ENCODE peak calls at places on chromosomes 12 and 14, in nine cellular contexts. F is pancreas; M is heart left ventricle; B is neuronal stem cell; C is CD8-positive, alpha-beta memory T cell; Q is right lobe of liver; E is CD8-positive, alpha-beta T cell; P is fibroblast of lung; U is BE2C. Z is an unnamed sample.

GRCh38 chr14:64656986-64657385 is 47.2 kb upstream of the PLEKHG3 start:
- DNase-seq in F (no peak), M (no peak), B (no peak), C (no peak), Q (no peak), E (no peak), P (no peak), U (no peak), Z (no peak)

GRCh38 chr14:71113376-71113775 is 206.1 kb downstream of the PCNX1 start:
- DNase-seq in F (no peak), M (no peak), B (no peak), C (no peak), Q (no peak), E (no peak), P (peak; percentile 53), U (no peak), Z (no peak)

GRCh38 chr12:75738486-75738885 is 227.1 kb upstream of the KRR1 start:
- DNase-seq in F (no peak), M (no peak), B (no peak), C (no peak), Q (no peak), E (no peak), P (peak; percentile 78), U (no peak), Z (no peak)

GRCh38 chr14:100930270-100930669 is 26.7 kb upstream of the RTL1 start:
- DNase-seq in F (no peak), M (no peak), B (no peak), C (no peak), Q (no peak), E (no peak), P (no peak), U (no peak), Z (no peak)

GRCh38 chr14:89750206-89750867 is 204.2 kb downstream of the EFCAB11 start:
- DNase-seq in F (no peak), M (no peak), B (no peak), C (no peak), Q (no peak), E (no peak), P (no peak), U (no peak), Z (no peak)

GRCh38 chr14:84871734-84872133 is 658.2 kb upstream of the FLRT2 start:
- DNase-seq in F (no peak), M (no peak), B (no peak), C (no peak), Q (no peak), E (no peak), P (no peak), U (no peak), Z (no peak)

GRCh38 chr14:91899213-91899612 is 31.9 kb upstream of the TC2N start:
- DNase-seq in F (peak; percentile 86), M (no peak), B (no peak), C (no peak), Q (peak; percentile 66), E (no peak), P (no peak), U (no peak), Z (no peak)

GRCh38 chr14:73753887-73754880 is 40.0 kb upstream of the PNMA1 start:
- DNase-seq in F (no peak), M (peak; percentile 53), B (no peak), C (no peak), Q (no peak), E (no peak), P (no peak), U (no peak), Z (no peak)

GRCh38 chr12:5395443-5396401 is 36.2 kb upstream of the NTF3 start:
- DNase-seq in F (no peak), M (no peak), B (no peak), C (no peak), Q (no peak), E (no peak), P (no peak), U (no peak), Z (no peak)

GRCh38 chr14:104729835-104730181 is 5.8 kb downstream of the ADSS1 start:
- DNase-seq in F (no peak), M (no peak), B (no peak), C (no peak), Q (no peak), E (no peak), P (no peak), U (no peak), Z (no peak)

GRCh38 chr12:56221233-56221756 is 427 bp downstream of the RNF41 start:
- DNase-seq in F (peak; percentile 77), M (peak; percentile 78), B (peak; percentile 65), C (no peak), Q (no peak), E (peak; percentile 10), P (peak; percentile 88), U (peak; percentile 34), Z (no peak)

GRCh38 chr14:55136868-55137785 is 8.1 kb downstream of the LGALS3 start:
- DNase-seq in F (peak; percentile 50), M (peak; percentile 93), B (no peak), C (no peak), Q (no peak), E (no peak), P (peak; percentile 92), U (no peak), Z (no peak)

DNA sequence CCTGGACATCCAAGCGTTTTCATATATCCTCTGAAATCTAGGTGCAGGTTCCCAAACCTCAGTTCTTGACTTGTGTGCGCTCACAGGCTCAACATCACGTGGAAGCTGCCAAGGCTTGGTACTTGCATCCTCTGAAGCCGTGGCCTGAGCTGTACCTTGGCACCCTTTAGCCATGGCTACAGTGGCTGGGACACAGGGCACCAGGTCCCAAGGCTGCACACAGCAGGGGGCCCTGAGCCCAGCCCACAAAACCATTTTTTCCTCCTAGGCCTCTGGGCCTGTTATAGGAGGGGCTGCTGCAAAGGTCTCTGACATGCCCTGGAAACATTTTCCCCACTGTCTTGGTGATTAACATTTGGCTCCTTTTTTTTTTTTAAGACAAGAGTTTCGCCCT is 11.6 kb upstream of the FAM177A1 start:
- DNase-seq in F (no peak), M (no peak), B (no peak), C (no peak), Q (no peak), E (no peak), P (no peak), U (no peak), Z (no peak)
- H3K9me3 ChIP-seq in F (no peaks in the 10 kb centered on the region), M (no peaks in the 10 kb centered on the region), B (peaks cover 2% of the 10 kb centered on the region), C (no peaks in the 10 kb centered on the region), Q (no peaks in the 10 kb centered on the region), E (no peaks in the 10 kb centered on the region), P (no peaks in the 10 kb centered on the region), U (no peaks in the 10 kb centered on the region), Z (peaks cover 11% of the 10 kb centered on the region)

DNA sequence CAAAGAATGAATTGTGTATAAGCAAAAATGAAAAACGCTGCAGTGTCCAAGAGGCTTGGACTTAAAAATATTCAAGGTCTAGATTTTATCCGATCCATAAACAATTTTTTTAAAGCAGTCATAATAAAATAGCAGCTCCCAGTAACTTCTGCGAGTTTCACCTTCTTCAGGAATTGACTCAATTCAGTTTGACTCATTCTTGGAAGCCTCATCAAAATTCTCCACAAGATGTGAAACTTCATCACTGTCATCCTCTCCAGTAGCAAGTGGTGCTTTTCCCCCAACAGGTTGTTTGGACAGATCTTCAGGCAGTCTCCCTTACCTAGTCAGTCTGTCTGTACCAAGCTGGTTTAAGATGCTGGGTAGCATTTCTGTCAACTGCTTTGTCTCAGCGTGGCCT is 93.5 kb upstream of the FOXG1 start:
- DNase-seq in F (no peak), M (no peak), B (no peak), C (no peak), Q (no peak), E (no peak), P (peak; percentile 45), U (no peak), Z (no peak)
- H3K9me3 ChIP-seq in F (no peaks in the 10 kb centered on the region), M (no peaks in the 10 kb centered on the region), B (no peaks in the 10 kb centered on the region), C (no peaks in the 10 kb centered on the region), Q (no peaks in the 10 kb centered on the region), E (no peaks in the 10 kb centered on the region), P (no peaks in the 10 kb centered on the region), U (no peaks in the 10 kb centered on the region), Z (peaks cover 2% of the 10 kb centered on the region)

GRCh38 chr12:38110026-38110699 is 206.4 kb upstream of the ALG10B start:
- DNase-seq in F (no peak), M (no peak), B (no peak), C (no peak), Q (no peak), E (no peak), P (no peak), U (no peak), Z (no peak)
- H3K9me3 ChIP-seq in F (no peaks in the 10 kb centered on the region), M (no peaks in the 10 kb centered on the region), B (peaks cover 10% of the 10 kb centered on the region), C (no peaks in the 10 kb centered on the region), Q (no peaks in the 10 kb centered on the region), E (no peaks in the 10 kb centered on the region), P (no peaks in the 10 kb centered on the region), U (no peaks in the 10 kb centered on the region), Z (no peaks in the 10 kb centered on the region)

GRCh38 chr12:131098178-131098981 is 144.7 kb downstream of the ADGRD1 start:
- DNase-seq in F (no peak), M (peak; percentile 9), B (no peak), C (no peak), Q (peak; percentile 10), E (no peak), P (no peak), U (peak; percentile 1), Z (peak; percentile 4)

GRCh38 chr12:131094831-131095805 is 141.4 kb downstream of the ADGRD1 start:
- DNase-seq in F (no peak), M (no peak), B (no peak), C (no peak), Q (peak; percentile 7), E (no peak), P (no peak), U (peak; percentile 5), Z (no peak)

GRCh38 chr12:131096681-131097181 is 143.0 kb downstream of the ADGRD1 start:
- DNase-seq in F (no peak), M (no peak), B (no peak), C (no peak), Q (peak; percentile 10), E (no peak), P (no peak), U (peak; percentile 3), Z (no peak)

GRCh38 chr12:131095826-131096680 is 142.3 kb downstream of the ADGRD1 start:
- DNase-seq in F (no peak), M (no peak), B (no peak), C (no peak), Q (peak; percentile 4), E (no peak), P (no peak), U (peak; percentile 2), Z (no peak)

DNA sequence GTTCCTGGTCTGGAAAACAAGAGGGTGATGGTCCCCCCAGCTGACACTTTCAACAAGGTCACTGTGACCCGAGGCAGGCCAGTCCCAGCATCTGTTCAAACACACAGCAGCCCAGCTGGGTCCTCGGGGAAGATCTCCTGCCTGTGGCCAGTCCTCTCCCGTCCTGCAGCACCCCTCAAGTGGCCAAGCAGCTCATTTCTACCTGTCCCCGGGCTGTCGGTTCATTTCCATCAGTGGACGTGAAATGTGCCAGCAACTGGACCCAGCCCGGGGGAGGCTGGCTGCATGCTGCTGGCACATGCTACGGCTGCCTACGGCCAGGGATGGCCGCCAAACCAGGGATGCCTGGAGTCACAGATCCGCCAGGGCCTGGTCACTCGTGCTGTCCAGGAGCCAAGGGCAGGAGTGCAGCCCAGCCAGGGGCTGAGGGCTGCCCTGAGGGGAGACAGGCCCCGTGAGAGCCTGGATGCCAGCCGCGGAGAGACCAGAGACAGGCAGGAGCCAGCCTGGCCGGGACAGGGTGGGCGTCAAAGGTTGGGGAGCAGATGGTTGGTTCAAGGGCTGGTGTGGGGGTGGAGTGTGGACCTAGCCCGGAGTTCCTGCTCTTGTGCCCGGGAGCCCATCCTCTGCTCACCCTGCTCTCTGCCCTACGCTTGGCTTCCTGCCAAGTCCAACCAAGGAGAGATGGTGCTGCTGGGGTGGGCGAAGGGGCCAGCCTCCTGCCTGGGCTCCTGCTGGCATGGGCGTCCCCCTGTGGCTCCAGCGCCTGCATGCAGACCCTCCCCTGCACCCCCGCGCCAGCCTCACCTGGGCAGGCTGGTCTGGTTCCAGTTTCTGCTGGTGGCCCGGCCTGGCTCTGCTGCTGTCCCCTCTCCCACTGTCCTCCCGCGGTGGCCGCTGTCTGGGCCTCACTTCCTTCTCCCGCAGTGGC is 143.8 kb downstream of the ADGRD1 start:
- DNase-seq in F (no peak), M (no peak), B (no peak), C (no peak), Q (peak; percentile 9), E (no peak), P (no peak), U (peak; percentile 30), Z (peak; percentile 5)
- H3K9me3 ChIP-seq in F (no peaks in the 10 kb centered on the region), M (no peaks in the 10 kb centered on the region), B (no peaks in the 10 kb centered on the region), C (no peaks in the 10 kb centered on the region), Q (no peaks in the 10 kb centered on the region), E (no peaks in the 10 kb centered on the region), P (no peaks in the 10 kb centered on the region), U (peaks cover 2% of the 10 kb centered on the region), Z (no peaks in the 10 kb centered on the region)